ENCODE peak calls at places on chromosome 3, in nine cellular contexts. Y is psoas muscle; B is NAMALWA; C is Daoy; S is stimulated activated naive CD8-positive, alpha-beta T cell treated with anti-CD3 and anti-CD28 coated beads, Interleukin-15, Interleukin-2, amounts not matched to agents 100 U/mL and 50 U/mL, for 24 hours; R is activated CD8-positive, alpha-beta memory T cell treated with anti-CD3 and anti-CD28 coated beads, Interleukin-2, amount 10 ng/mL, durations not matched to agents 7 days and 5 days; Z is activated T-cell treated with anti-CD3 and anti-CD28 coated beads, Interleukin-2, amount 50 U/mL, for 72 hours; U is tibial nerve; I is mesothelial cell of epicardium. N is an unnamed sample.

GRCh38 chr3:157271283-157271882 is 111.4 kb upstream of the CCNL1 start:
- DNase-seq in S (no peak), Y (no peak), R (no peak), Z (no peak), U (no peak), I (no peak), B (no peak), C (no peak), N (no peak)

GRCh38 chr3:71173421-71173975 is 410.0 kb downstream of the FOXP1 start:
- DNase-seq in S (no peak), I (no peak), R (no peak), U (peak), Z (no peak), B (no peak), C (peak), Y (no peak), N (peak)

GRCh38 chr3:150268426-150269321 is 139.4 kb upstream of the TSC22D2 start:
- DNase-seq in Y (no peak), I (no peak), S (no peak), C (peak), R (no peak), B (no peak), U (no peak), Z (no peak), N (no peak)

GRCh38 chr3:160224256-160224655 is 966 bp upstream of the C3orf80 start:
- DNase-seq in S (no peak), I (no peak), B (no peak), U (no peak), Y (no peak), C (no peak), Z (no peak), R (no peak), N (no peak)

GRCh38 chr3:140427786-140428185 is 250.1 kb upstream of the TRIM42 start:
- DNase-seq in B (no peak), Z (no peak), I (no peak), R (peak), C (no peak), S (no peak), U (no peak), Y (no peak), N (no peak)

GRCh38 chr3:88362428-88362827 is 212.7 kb downstream of the C3orf38 start:
- DNase-seq in Z (no peak), I (no peak), C (no peak), Y (no peak), S (no peak), U (no peak), R (no peak), B (no peak), N (no peak)

GRCh38 chr3:130896101-130896500 is 2.2 kb downstream of the ATP2C1 start:
- DNase-seq in B (no peak), U (no peak), S (no peak), C (peak), Z (no peak), I (no peak), R (no peak), Y (no peak), N (no peak)

GRCh38 chr3:198032445-198032936 is 72.5 kb downstream of the LMLN start:
- DNase-seq in S (no peak), B (no peak), C (no peak), I (no peak), U (no peak), Z (no peak), Y (no peak), R (no peak), N (no peak)

GRCh38 chr3:72728958-72729467 is 119.2 kb downstream of the SHQ1 start:
- DNase-seq in S (no peak), Y (no peak), I (no peak), B (no peak), Z (no peak), U (no peak), R (no peak), C (peak), N (no peak)

GRCh38 chr3:195150194-195151118 is 120.5 kb downstream of the XXYLT1 start:
- DNase-seq in C (peak), I (no peak), B (peak), R (peak), U (no peak), Y (peak), S (peak), Z (peak), N (no peak)

GRCh38 chr3:177208746-177209145 is 11.5 kb upstream of the TBL1XR1 start:
- DNase-seq in S (no peak), C (no peak), R (no peak), Y (no peak), U (no peak), I (no peak), Z (no peak), B (no peak), N (no peak)

GRCh38 chr3:50396502-50396901 is 37.2 kb upstream of the TMEM115 start:
- DNase-seq in S (no peak), C (no peak), U (no peak), B (no peak), Z (no peak), I (no peak), Y (no peak), R (no peak), N (no peak)

GRCh38 chr3:119643094-119643493 is 17.3 kb downstream of the POPDC2 start:
- DNase-seq in S (no peak), I (no peak), B (no peak), R (no peak), Z (no peak), U (no peak), Y (no peak), C (peak), N (no peak)

GRCh38 chr3:159196316-159196715 is 394.5 kb downstream of the MFSD1 start:
- DNase-seq in B (no peak), S (no peak), I (no peak), U (no peak), R (no peak), Y (no peak), C (no peak), Z (no peak), N (no peak)

GRCh38 chr3:197709135-197709534 is 27.6 kb downstream of the RUBCN start:
- DNase-seq in B (peak), I (no peak), U (no peak), Z (no peak), C (no peak), S (no peak), Y (no peak), R (no peak), N (no peak)

GRCh38 chr3:152241142-152242067 is 27.3 kb upstream of the MBNL1 start:
- DNase-seq in S (no peak), U (no peak), I (no peak), Z (no peak), B (peak), R (no peak), Y (no peak), C (no peak), N (no peak)

GRCh38 chr3:60809857-60810256 is 441.4 kb downstream of the FHIT start:
- DNase-seq in C (no peak), S (no peak), R (no peak), Y (no peak), B (no peak), I (no peak), U (no peak), Z (no peak), N (no peak)

GRCh38 chr3:66723231-66723630 is 222.4 kb upstream of the LRIG1 start:
- DNase-seq in S (no peak), C (peak), Y (no peak), I (no peak), B (no peak), U (no peak), R (no peak), Z (no peak), N (no peak)

GRCh38 chr3:46902188-46902631 is 24.7 kb downstream of the PTH1R start:
- DNase-seq in B (no peak), Y (peak), U (no peak), Z (no peak), R (no peak), I (no peak), S (no peak), C (no peak), N (no peak)

N was measured in HS-5.